ENCODE peak calls at places on chromosome 1, in seven cellular contexts. A is fibroblast of pulmonary artery; D is GM23338; P is stimulated activated CD8-positive, alpha-beta memory T cell treated with anti-CD3 and anti-CD28 coated beads, Interleukin-12 subunit alpha, Interleukin-12 subunit beta, amount 100 ng/mL, for 1 hour; T is upper lobe of right lung; Q is anterior cingulate cortex; K is iris pigment epithelial cell. U is an unnamed sample.

GRCh38 chr1:226706664-226707063 is 32.4 kb downstream of the ITPKB start:
- DNase-seq in A (no peak), D (no peak), P (no peak), T (no peak), Q (no peak), K (no peak), U (no peak)

GRCh38 chr1:1619917-1620361 is 4.6 kb downstream of the MIB2 start:
- DNase-seq in A (no peak), D (peak; percentile 80), P (no peak), T (no peak), Q (no peak), K (no peak), U (no peak)

GRCh38 chr1:163467291-163467690 is 145.5 kb downstream of the NUF2 start:
- DNase-seq in A (no peak), D (peak; percentile 56), P (no peak), T (no peak), Q (no peak), K (no peak), U (no peak)

GRCh38 chr1:227891223-227891954 is 56.3 kb downstream of the WNT9A start:
- DNase-seq in A (no peak), D (no peak), P (no peak), T (peak; percentile 52), Q (no peak), K (no peak), U (no peak)

GRCh38 chr1:56034847-56035483 is 544.4 kb downstream of the PLPP3 start:
- DNase-seq in A (peak; percentile 28), D (no peak), P (no peak), T (no peak), Q (no peak), K (no peak), U (peak; percentile 60)

GRCh38 chr1:52345252-52345651 is 20.8 kb downstream of the CC2D1B start:
- DNase-seq in A (no peak), D (no peak), P (no peak), T (no peak), Q (no peak), K (no peak), U (no peak)

GRCh38 chr1:200981278-200981677 is 42.2 kb downstream of the KIF21B start:
- DNase-seq in A (no peak), D (no peak), P (no peak), T (no peak), Q (no peak), K (no peak), U (no peak)

GRCh38 chr1:2977886-2978611 is 43.2 kb upstream of the ACTRT2 start:
- DNase-seq in A (no peak), D (no peak), P (no peak), T (peak; percentile 44), Q (no peak), K (no peak), U (no peak)

GRCh38 chr1:244388961-244389360 is 62.7 kb downstream of the ADSS2 start:
- DNase-seq in A (no peak), D (no peak), P (no peak), T (no peak), Q (no peak), K (peak; percentile 54), U (no peak)